ENCODE peak calls at places on chromosomes 11 and 22, in five cellular contexts. One of them, this sample, is unnamed.

GRCh38 chr11:1817000-1817399 is 17.8 kb upstream of the SYT8 start:
- DNase-seq in right atrium auricular region: no peak
- DNase-seq in fibroblast of mammary gland: no peak
- DNase-seq in A172: no peak
- DNase-seq in foreskin fibroblast: no peak
- DNase-seq in this sample: no peak

GRCh38 chr22:45880732-45881523 is 96.0 kb downstream of the WNT7B start:
- DNase-seq in right atrium auricular region: no peak
- DNase-seq in fibroblast of mammary gland: no peak
- DNase-seq in A172: no peak
- DNase-seq in foreskin fibroblast: no peak
- DNase-seq in this sample: no peak

GRCh38 chr22:32487021-32487420 is 12.4 kb downstream of the FBXO7 start:
- DNase-seq in right atrium auricular region: no peak
- DNase-seq in fibroblast of mammary gland: no peak
- DNase-seq in A172: no peak
- DNase-seq in foreskin fibroblast: no peak
- DNase-seq in this sample: no peak

GRCh38 chr22:41925783-41926460 is 684 bp downstream of the TNFRSF13C start:
- DNase-seq in right atrium auricular region: no peak
- DNase-seq in fibroblast of mammary gland: peak; percentile 32
- DNase-seq in A172: no peak
- DNase-seq in foreskin fibroblast: no peak
- DNase-seq in this sample: no peak

GRCh38 chr22:29346659-29347058 is 31.2 kb upstream of the RASL10A start:
- DNase-seq in right atrium auricular region: no peak
- DNase-seq in fibroblast of mammary gland: no peak
- DNase-seq in A172: no peak
- DNase-seq in foreskin fibroblast: no peak
- DNase-seq in this sample: no peak

GRCh38 chr22:50503475-50504145 is 3.9 kb downstream of the LMF2 start:
- DNase-seq in right atrium auricular region: no peak
- DNase-seq in fibroblast of mammary gland: no peak
- DNase-seq in A172: no peak
- DNase-seq in foreskin fibroblast: no peak
- DNase-seq in this sample: no peak

GRCh38 chr11:96567193-96567592 is 177.4 kb downstream of the JRKL start:
- DNase-seq in right atrium auricular region: no peak
- DNase-seq in fibroblast of mammary gland: peak; percentile 2
- DNase-seq in A172: peak; percentile 26
- DNase-seq in foreskin fibroblast: no peak
- DNase-seq in this sample: peak; percentile 31

GRCh38 chr11:11973361-11973800 is 35.0 kb downstream of the DKK3 start:
- DNase-seq in right atrium auricular region: peak; percentile 91
- DNase-seq in fibroblast of mammary gland: peak; percentile 54
- DNase-seq in A172: peak; percentile 79
- DNase-seq in foreskin fibroblast: peak; percentile 52
- DNase-seq in this sample: no peak

GRCh38 chr11:61910473-61911123 is 6.8 kb downstream of the RAB3IL1 start:
- DNase-seq in right atrium auricular region: no peak
- DNase-seq in fibroblast of mammary gland: peak; percentile 27
- DNase-seq in A172: no peak
- DNase-seq in foreskin fibroblast: no peak
- DNase-seq in this sample: no peak

GRCh38 chr11:63699906-63700305 is 18.6 kb downstream of the RTN3 start:
- DNase-seq in right atrium auricular region: no peak
- DNase-seq in fibroblast of mammary gland: no peak
- DNase-seq in A172: no peak
- DNase-seq in foreskin fibroblast: no peak
- DNase-seq in this sample: peak; percentile 30

GRCh38 chr11:117510646-117511045 is 183.0 kb downstream of the CEP164 start:
- DNase-seq in right atrium auricular region: no peak
- DNase-seq in fibroblast of mammary gland: no peak
- DNase-seq in A172: no peak
- DNase-seq in foreskin fibroblast: no peak
- DNase-seq in this sample: no peak

GRCh38 chr11:45320366-45320765 is 34.2 kb upstream of the SYT13 start:
- DNase-seq in right atrium auricular region: peak; percentile 21
- DNase-seq in fibroblast of mammary gland: no peak
- DNase-seq in A172: no peak
- DNase-seq in foreskin fibroblast: no peak
- DNase-seq in this sample: no peak

GRCh38 chr11:125312391-125312790 is 147.8 kb downstream of the PKNOX2 start:
- DNase-seq in right atrium auricular region: no peak
- DNase-seq in fibroblast of mammary gland: no peak
- DNase-seq in A172: no peak
- DNase-seq in foreskin fibroblast: no peak
- DNase-seq in this sample: no peak

GRCh38 chr22:39535302-39535805 is 2.8 kb upstream of the RPS19BP1 start:
- DNase-seq in right atrium auricular region: no peak
- DNase-seq in fibroblast of mammary gland: no peak
- DNase-seq in A172: no peak
- DNase-seq in foreskin fibroblast: no peak
- DNase-seq in this sample: no peak